ENCODE peak calls at places on chromosome 1, in eight cellular contexts. T is A549, P is ovary, V is suprapubic skin, J is upper lobe of left lung, X is tibial nerve, S is stomach, W is sigmoid colon. D is an unnamed sample.
A peak's percentile ranks its signal among the peaks of the same experiment; 100 is the strongest.

GRCh38 chr1:232239557-232240468 is 390.1 kb downstream of the SIPA1L2 start:
- DNase-seq in P (no peak), V (no peak), J (no peak), W (no peak), X (no peak), S (no peak), T (no peak), D (no peak)

GRCh38 chr1:64019818-64020217 is 183.6 kb upstream of the UBE2U start:
- DNase-seq in S (peak; percentile 41), J (no peak), P (no peak), V (no peak), W (peak; percentile 71), T (peak; percentile 2), X (no peak), D (peak; percentile 18)

GRCh38 chr1:221849897-221850296 is 108.0 kb upstream of the DUSP10 start:
- DNase-seq in X (no peak), V (no peak), W (no peak), T (no peak), J (no peak), P (no peak), S (no peak), D (no peak)

GRCh38 chr1:7560601-7561181 is 210.4 kb upstream of the VAMP3 start:
- DNase-seq in X (no peak), P (no peak), S (no peak), J (no peak), W (no peak), V (no peak), T (no peak), D (no peak)

GRCh38 chr1:19620786-19621185 is 23.3 kb upstream of the NBL1 start:
- DNase-seq in P (no peak), T (no peak), W (no peak), X (no peak), V (no peak), S (no peak), J (no peak), D (no peak)

GRCh38 chr1:2141025-2141424 is 53.5 kb downstream of the FAAP20 start:
- DNase-seq in S (no peak), P (no peak), W (no peak), J (no peak), V (no peak), T (no peak), X (no peak), D (no peak)

GRCh38 chr1:221169447-221169889 is 290.2 kb downstream of the HLX start:
- DNase-seq in S (no peak), T (no peak), J (no peak), V (no peak), P (no peak), X (no peak), W (no peak), D (no peak)

GRCh38 chr1:53585116-53585515 is 125.9 kb downstream of the DMRTB1 start:
- DNase-seq in S (peak; percentile 26), J (no peak), X (no peak), P (no peak), T (no peak), W (peak; percentile 55), V (peak; percentile 32), D (peak; percentile 21)

GRCh38 chr1:36643391-36644270 is 160.9 kb upstream of the CSF3R start:
- DNase-seq in T (no peak), X (no peak), J (no peak), S (no peak), W (no peak), P (no peak), V (no peak), D (peak; percentile 25)

GRCh38 chr1:19200281-19200604 is 9.8 kb downstream of the UBR4 start:
- DNase-seq in T (no peak), W (no peak), S (no peak), X (no peak), P (no peak), J (no peak), V (no peak), D (no peak)

GRCh38 chr1:244887281-244887680 is 22.9 kb upstream of the HNRNPU start:
- DNase-seq in J (no peak), T (no peak), V (no peak), W (no peak), X (no peak), S (no peak), P (no peak), D (peak; percentile 11)

GRCh38 chr1:63982201-63982600 is 208.4 kb downstream of the ROR1 start:
- DNase-seq in V (no peak), P (no peak), J (no peak), T (no peak), S (no peak), X (no peak), W (no peak), D (no peak)

DNA sequence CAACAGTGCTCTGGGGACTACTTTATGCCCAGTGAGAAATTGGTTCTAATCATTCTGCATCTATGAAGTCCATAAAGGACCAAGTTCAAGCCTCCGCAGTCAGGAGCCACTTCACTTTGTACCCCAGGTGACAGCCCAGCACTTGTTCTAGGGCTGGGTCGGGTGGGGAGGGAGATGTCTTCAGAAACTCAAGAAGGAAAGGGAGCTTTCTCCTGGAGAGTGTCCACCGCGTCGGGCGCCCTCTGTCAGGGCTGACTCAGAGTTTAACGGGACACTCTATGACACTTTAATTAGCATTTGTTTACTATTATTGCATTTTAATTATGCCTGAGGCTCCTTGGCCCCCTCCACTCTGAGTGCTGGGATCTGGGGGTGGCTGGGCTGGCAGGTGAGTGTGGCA is 136.8 kb downstream of the PLXNA2 start:
- DNase-seq in P (no peak), X (no peak), J (no peak), W (no peak), S (no peak), V (no peak), T (no peak), D (no peak)
- H3K4me3 ChIP-seq in P (no peak overlapping the region), X (no peak overlapping the region), J (no peak overlapping the region), W (no peak overlapping the region), S (no peak overlapping the region), V (no peak overlapping the region), T (no peak overlapping the region), D (no peak overlapping the region)

GRCh38 chr1:75787524-75787923 is 1.5 kb downstream of the RABGGTB start:
- DNase-seq in J (no peak), V (no peak), P (no peak), S (no peak), T (no peak), W (no peak), X (no peak), D (no peak)
- H3K4me1 ChIP-seq in J (peaks cover 62% of the 10 kb centered on the region), V (peaks cover 51% of the 10 kb centered on the region), P (peaks cover 5% of the 10 kb centered on the region), S (peaks cover 37% of the 10 kb centered on the region), T (peaks cover 30% of the 10 kb centered on the region), W (peaks cover 35% of the 10 kb centered on the region), X (peaks cover 19% of the 10 kb centered on the region), D (peaks cover 58% of the 10 kb centered on the region)

DNA sequence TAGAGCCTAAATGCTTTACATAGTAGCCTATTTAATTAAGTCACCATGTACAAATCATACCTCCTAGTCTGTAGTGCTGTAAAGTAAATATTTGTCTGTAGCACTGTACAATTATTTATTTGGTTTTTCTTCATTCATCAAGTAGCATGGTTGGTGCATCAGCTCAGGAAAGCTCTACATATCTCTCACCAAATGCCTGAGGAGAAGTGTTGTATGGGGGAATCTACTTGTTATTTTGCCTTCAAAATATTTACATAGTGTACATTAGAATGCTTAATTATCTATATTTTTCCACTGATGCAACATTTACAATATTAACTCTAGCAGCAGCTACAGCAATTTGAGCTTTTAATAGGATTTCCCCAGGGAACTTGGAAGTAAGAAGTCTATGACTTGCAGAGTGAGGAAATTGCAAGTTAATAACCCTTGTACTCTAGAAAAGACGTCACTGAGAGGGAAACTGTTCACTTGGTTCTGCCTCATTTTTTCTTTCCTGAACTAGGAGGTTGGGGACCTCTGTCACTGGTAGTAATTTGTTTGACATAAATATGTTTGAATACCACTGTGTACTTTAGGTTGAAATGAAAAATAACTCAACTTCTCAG is 207.4 kb downstream of the PDE4B start:
- DNase-seq in P (no peak), T (peak; percentile 25), S (no peak), J (no peak), V (no peak), W (no peak), X (no peak), D (no peak)
- TF ChIP-seq EP300 in P (no peak), T (no peak), S (no peak), J (no peak), V (no peak), W (no peak), X (no peak), D (no peak)

GRCh38 chr1:155278689-155279160 is 1.5 kb downstream of the HCN3 start:
- DNase-seq in S (no peak), J (no peak), T (no peak), V (no peak), X (no peak), W (no peak), P (no peak), D (no peak)
- H3K4me3 ChIP-seq in S (peak overlapping the region; percentile 81), J (peak overlapping the region; percentile 73), T (no peak overlapping the region), V (peak overlapping the region; percentile 81), X (no peak overlapping the region), W (no peak overlapping the region), P (no peak overlapping the region), D (no peak overlapping the region)

GRCh38 chr1:12619396-12620141 is 1.6 kb upstream of the DHRS3 start:
- DNase-seq in V (peak; percentile 92), P (peak; percentile 91), S (peak; percentile 92), X (peak; percentile 86), J (peak; percentile 90), T (peak; percentile 86), W (peak; percentile 97), D (peak; percentile 91)

GRCh38 chr1:12618661-12619395 is 818 bp upstream of the DHRS3 start:
- DNase-seq in T (peak; percentile 92), W (peak; percentile 91), P (peak; percentile 76), J (peak; percentile 83), S (peak; percentile 65), V (no peak), X (peak; percentile 59), D (peak; percentile 86)

GRCh38 chr1:12616709-12617373 is 1.2 kb downstream of the DHRS3 start:
- DNase-seq in W (peak; percentile 81), X (no peak), J (peak; percentile 87), P (peak; percentile 52), V (no peak), T (no peak), S (no peak), D (peak; percentile 42)

GRCh38 chr1:12617511-12617900 is 504 bp downstream of the DHRS3 start:
- DNase-seq in W (no peak), V (no peak), P (no peak), X (no peak), T (no peak), J (no peak), S (peak; percentile 55), D (peak; percentile 46)

GRCh38 chr1:12617901-12618660 is at the start of gene DHRS3:
- DNase-seq in V (no peak), S (peak; percentile 84), J (peak; percentile 96), P (peak; percentile 71), X (peak; percentile 61), W (peak; percentile 92), T (peak; percentile 89), D (peak; percentile 85)
- H3K4me1 ChIP-seq in V (peaks cover 77% of the 10 kb centered on the region), S (peaks cover 51% of the 10 kb centered on the region), J (peaks cover 65% of the 10 kb centered on the region), P (peaks cover 14% of the 10 kb centered on the region), X (peaks cover 38% of the 10 kb centered on the region), W (peaks cover 59% of the 10 kb centered on the region), T (peaks cover 39% of the 10 kb centered on the region), D (peaks cover 21% of the 10 kb centered on the region)

GRCh38 chr1:164560076-164560475 is 1.1 kb downstream of the PBX1 start:
- DNase-seq in P (no peak), T (no peak), V (no peak), S (no peak), J (no peak), W (no peak), X (no peak), D (no peak)
- TF ChIP-seq EP300 in P (no peak), T (no peak), V (no peak), S (no peak), J (no peak), W (no peak), X (no peak), D (no peak)

D was measured in transverse colon.